ENCODE peak calls at places on chromosomes 3 and 15, in eight cellular contexts. J, O, V, Y, Q, N, C and U are unnamed samples.
A peak's percentile ranks its signal among the peaks of the same experiment; 100 is the strongest.

GRCh38 chr3:161915283-161915682 is 418.7 kb downstream of the OTOL1 start:
- DNase-seq in C (no peak), V (no peak), J (no peak), Y (no peak), N (peak; percentile 46), Q (no peak), O (no peak), U (no peak)

GRCh38 chr3:108132727-108133373 is 42.0 kb upstream of the CD47 start:
- DNase-seq in J (peak; percentile 13), V (no peak), Q (no peak), O (no peak), N (no peak), C (peak; percentile 21), Y (peak; percentile 47), U (no peak)

GRCh38 chr3:124832782-124833709 is 54.1 kb downstream of the ITGB5 start:
- DNase-seq in J (peak; percentile 78), O (no peak), N (no peak), Y (peak; percentile 89), V (no peak), Q (peak; percentile 92), C (peak; percentile 71), U (peak; percentile 83)

GRCh38 chr3:171200052-171201029 is 173.8 kb upstream of the SLC2A2 start:
- DNase-seq in C (no peak), Y (no peak), O (no peak), Q (no peak), V (no peak), N (no peak), J (no peak), U (no peak)

GRCh38 chr3:53938645-53939044 is 47.0 kb upstream of the SELENOK start:
- DNase-seq in J (peak; percentile 35), Q (peak; percentile 49), C (peak; percentile 24), V (peak; percentile 3), Y (peak; percentile 54), O (peak; percentile 27), N (peak; percentile 36), U (peak; percentile 2)

GRCh38 chr3:167783781-167784180 is 48.3 kb downstream of the SERPINI1 start:
- DNase-seq in O (no peak), N (no peak), Y (peak; percentile 6), V (no peak), Q (no peak), J (peak; percentile 9), C (no peak), U (no peak)

GRCh38 chr15:73108676-73109075 is 56.4 kb downstream of the NEO1 start:
- DNase-seq in Q (no peak), O (no peak), Y (no peak), C (no peak), J (no peak), N (no peak), V (no peak), U (no peak)

GRCh38 chr15:48177383-48177874 is 666 bp downstream of the MYEF2 start:
- DNase-seq in C (peak; percentile 28), O (peak; percentile 24), N (no peak), Y (peak; percentile 53), J (peak; percentile 39), Q (peak; percentile 34), V (no peak), U (peak; percentile 18)

GRCh38 chr3:127803619-127804018 is 18.7 kb downstream of the MGLL start:
- DNase-seq in Y (peak; percentile 98), V (no peak), O (no peak), N (no peak), J (no peak), C (peak; percentile 96), Q (peak; percentile 91), U (no peak)

GRCh38 chr3:87997298-87997697 is 61.5 kb downstream of the CGGBP1 start:
- DNase-seq in C (peak; percentile 13), V (no peak), J (no peak), Y (peak; percentile 17), O (peak; percentile 22), Q (no peak), N (no peak), U (no peak)

DNA sequence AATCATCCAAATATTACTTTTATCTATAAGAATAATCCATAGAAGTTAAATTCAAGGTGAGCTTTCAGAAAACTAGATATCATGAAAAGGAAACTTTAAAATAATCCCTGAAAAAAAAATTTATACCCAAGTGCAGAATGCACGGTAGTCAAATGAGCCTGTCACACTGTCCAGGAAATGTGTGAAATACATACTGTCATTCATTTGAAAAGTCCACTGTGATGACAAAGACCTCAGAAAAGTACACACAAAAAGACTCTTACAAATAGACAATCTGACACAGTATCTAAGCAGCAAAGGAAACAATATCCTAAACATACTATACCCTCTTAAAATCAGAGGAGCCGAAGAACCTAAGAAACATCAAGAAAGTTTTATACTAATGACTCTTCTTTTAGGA is 29.7 kb downstream of the SUCLG2 start:
- DNase-seq in Y (no peak), C (no peak), J (no peak), N (no peak), O (no peak), V (no peak), Q (no peak), U (no peak)
- H3K4me3 ChIP-seq in Y (no peak overlapping the region), C (no peak overlapping the region), J (no peak overlapping the region), N (no peak overlapping the region), O (no peak overlapping the region), V (no peak overlapping the region), Q (no peak overlapping the region), U (no peak overlapping the region)

GRCh38 chr3:28345690-28346089 is 2.8 kb upstream of the ZCWPW2 start:
- DNase-seq in N (no peak), O (no peak), J (no peak), V (no peak), Q (no peak), Y (no peak), C (no peak), U (no peak)

GRCh38 chr3:28347374-28348285 is 891 bp upstream of the ZCWPW2 start:
- DNase-seq in V (no peak), J (no peak), O (no peak), N (no peak), Y (peak; percentile 90), Q (peak; percentile 90), C (peak; percentile 68), U (no peak)

GRCh38 chr3:28348286-28348636 is 260 bp upstream of the ZCWPW2 start:
- DNase-seq in J (no peak), O (peak; percentile 96), N (no peak), C (peak; percentile 92), V (no peak), Y (peak; percentile 95), Q (peak; percentile 97), U (peak; percentile 42)

GRCh38 chr3:28348637-28349396 is at the start of the genes AZI2 and ZCWPW2:
- DNase-seq in O (peak; percentile 98), Q (peak; percentile 95), V (peak; percentile 84), J (peak; percentile 92), C (peak; percentile 94), N (peak; percentile 93), Y (peak; percentile 94), U (peak; percentile 79)

GRCh38 chr3:28349397-28350000 is 875 bp upstream of the AZI2 start:
- DNase-seq in J (peak; percentile 48), V (no peak), N (no peak), Y (peak; percentile 55), O (no peak), C (no peak), Q (no peak), U (peak; percentile 60)
- TF ChIP-seq CTCF in J (no peak), V (no peak), N (no peak), Y (peak; percentile 2), O (no peak), C (no peak), Q (no peak), U (no peak)

DNA sequence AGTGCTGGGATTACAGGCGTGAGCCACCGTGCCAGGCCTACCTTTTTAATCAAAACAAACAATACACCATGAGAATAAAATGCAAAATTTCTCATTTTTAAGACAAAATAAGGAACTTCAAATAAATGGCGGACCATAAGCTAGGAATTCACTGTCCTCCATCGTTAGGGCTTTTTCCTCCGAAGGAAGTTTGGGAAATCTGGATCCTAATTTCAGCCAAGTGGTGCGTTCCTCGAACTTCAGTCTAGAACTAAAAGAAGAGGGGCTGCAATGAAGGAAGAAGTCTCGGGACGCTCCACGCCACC is 260 bp downstream of the EXD1 start:
- DNase-seq in Y (no peak), O (no peak), Q (no peak), J (no peak), C (no peak), N (no peak), V (no peak), U (no peak)
- H3K4me3 ChIP-seq in Y (peak overlapping the region; percentile 38), O (no peak overlapping the region), Q (peak overlapping the region; percentile 95), J (peak overlapping the region; percentile 95), C (peak overlapping the region; percentile 86), N (no peak overlapping the region), V (peak overlapping the region; percentile 83), U (peak overlapping the region; percentile 24)

GRCh38 chr15:100525894-100526512 is 2.7 kb downstream of the CERS3 start:
- DNase-seq in O (peak; percentile 50), N (no peak), Q (no peak), C (no peak), V (no peak), J (no peak), Y (no peak), U (no peak)
- TF ChIP-seq CTCF in O (no peak), N (no peak), Q (no peak), C (no peak), V (no peak), J (no peak), Y (no peak), U (no peak)

DNA sequence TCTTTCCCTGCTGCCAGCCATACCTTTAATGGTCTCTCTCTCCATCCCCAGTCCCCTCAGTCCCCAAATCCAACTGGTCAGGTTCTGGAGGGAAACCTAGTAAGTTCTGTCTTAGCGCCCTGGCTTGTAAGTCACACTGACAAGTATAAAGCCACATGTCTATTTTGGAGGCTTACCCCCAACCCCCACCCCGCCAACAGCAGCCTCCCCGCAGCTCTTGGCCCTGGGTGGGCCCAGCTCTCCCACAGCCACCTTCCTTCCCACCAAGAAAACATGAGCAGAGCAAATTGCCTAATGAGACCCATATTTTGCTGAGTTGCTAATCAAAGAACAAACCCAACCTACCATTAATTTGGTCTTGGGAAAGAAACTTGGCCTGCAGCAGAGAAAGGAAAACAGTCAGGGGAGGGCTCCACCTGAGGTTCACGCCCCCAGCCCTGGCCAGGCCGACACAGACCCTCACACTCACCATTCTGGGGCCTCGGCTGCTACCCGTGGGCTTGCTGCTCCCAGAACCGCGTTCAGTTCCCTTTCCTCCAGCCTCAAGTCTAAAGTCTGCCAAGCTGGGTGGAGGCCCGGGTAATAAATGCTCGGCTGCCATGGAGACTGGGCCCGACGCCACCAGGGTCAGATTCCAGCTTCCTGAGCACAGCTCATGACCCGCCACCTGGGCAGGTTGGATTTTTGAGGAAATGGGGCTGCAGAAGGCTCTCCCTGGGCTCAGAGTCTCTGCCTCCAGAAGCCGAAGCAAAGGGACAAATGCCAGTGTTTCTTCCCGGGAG is at the start of gene CALML4:
- DNase-seq in Y (peak; percentile 35), O (peak; percentile 84), V (no peak), N (no peak), J (peak; percentile 24), C (no peak), Q (peak; percentile 54), U (peak; percentile 26)
- H3K4me3 ChIP-seq in Y (no peak within 1 kb of the TSS), O (no peak within 1 kb of the TSS), V (no peak within 1 kb of the TSS), N (no peak within 1 kb of the TSS), J (no peak within 1 kb of the TSS), C (no peak within 1 kb of the TSS), Q (no peak within 1 kb of the TSS), U (no peak within 1 kb of the TSS)

GRCh38 chr3:184982058-184982457 is 170.1 kb downstream of the VPS8 start:
- DNase-seq in O (no peak), Y (no peak), J (no peak), V (no peak), N (no peak), Q (no peak), C (no peak), U (no peak)
- TF ChIP-seq CTCF in O (no peak), Y (no peak), J (no peak), V (no peak), N (no peak), Q (no peak), C (no peak), U (no peak)